ENCODE peak calls at places on chromosomes 4 and X, in four cellular contexts. Q is C1 segment of cervical spinal cord, F is NCI-H460, T is IMR-90. U is an unnamed sample.

GRCh38 chrX:19177710-19178109 is 55.4 kb upstream of the ADGRG2 start:
- DNase-seq in Q (no peak), F (no peak), T (no peak), U (no peak)

GRCh38 chr4:184163813-184164212 is 53.9 kb downstream of the ENPP6 start:
- DNase-seq in Q (no peak), F (peak), T (peak), U (peak)

GRCh38 chr4:126850286-126850685 is 782.5 kb upstream of the INTU start:
- DNase-seq in Q (no peak), F (peak), T (peak), U (peak)

GRCh38 chrX:68698955-68699354 is 51.5 kb downstream of the STARD8 start:
- DNase-seq in Q (no peak), F (no peak), T (no peak), U (no peak)

GRCh38 chr4:145345401-145345800 is 136.3 kb upstream of the SMAD1 start:
- DNase-seq in Q (no peak), F (no peak), T (peak), U (no peak)

GRCh38 chr4:76639292-76639691 is 204.3 kb downstream of the SHROOM3 start:
- DNase-seq in Q (no peak), F (no peak), T (peak), U (no peak)

GRCh38 chrX:138745215-138745614 is 33.7 kb upstream of the FGF13 start:
- DNase-seq in Q (no peak), F (peak), T (peak), U (peak)

GRCh38 chrX:73842541-73843234 is 279.7 kb downstream of the CHIC1 start:
- DNase-seq in Q (no peak), F (no peak), T (no peak), U (no peak)

GRCh38 chr4:158496030-158496741 is 25.5 kb upstream of the RXFP1 start:
- DNase-seq in Q (no peak), F (peak), T (no peak), U (no peak)

GRCh38 chr4:85784947-85785346 is 310.0 kb downstream of the ARHGAP24 start:
- DNase-seq in Q (no peak), F (no peak), T (no peak), U (no peak)

GRCh38 chr4:85370400-85371032 is 104.4 kb upstream of the ARHGAP24 start:
- DNase-seq in Q (no peak), F (peak), T (peak), U (peak)

GRCh38 chr4:4848540-4848939 is 10.9 kb upstream of the MSX1 start:
- DNase-seq in Q (no peak), F (no peak), T (no peak), U (no peak)

GRCh38 chr4:11805837-11806236 is 377.1 kb upstream of the HS3ST1 start:
- DNase-seq in Q (no peak), F (peak), T (peak), U (peak)

GRCh38 chr4:150212485-150212884 is 134.2 kb downstream of the DCLK2 start:
- DNase-seq in Q (no peak), F (no peak), T (no peak), U (no peak)

GRCh38 chr4:69073375-69073774 is 22.9 kb upstream of the UGT2B7 start:
- DNase-seq in Q (no peak), F (no peak), T (no peak), U (no peak)

GRCh38 chrX:43949669-43950068 is 23.5 kb downstream of the NDP start:
- DNase-seq in Q (peak), F (peak), T (no peak), U (no peak)

GRCh38 chrX:127306262-127306661 is 486.7 kb downstream of the PRR32 start:
- DNase-seq in Q (no peak), F (no peak), T (no peak), U (no peak)

GRCh38 chr4:78971326-78971725 is 32.1 kb upstream of the PAQR3 start:
- DNase-seq in Q (no peak), F (no peak), T (no peak), U (no peak)

GRCh38 chr4:120709986-120710385 is 212.5 kb downstream of the PRDM5 start:
- DNase-seq in Q (no peak), F (no peak), T (peak), U (peak)

GRCh38 chr4:39464886-39465501 is 6.1 kb downstream of the LIAS start:
- DNase-seq in Q (no peak), F (peak), T (peak), U (peak)

GRCh38 chrX:123731987-123732678 is 719 bp downstream of the THOC2 start:
- DNase-seq in Q (peak), F (no peak), T (peak), U (peak)

GRCh38 chrX:64456828-64457227 is 61.6 kb upstream of the MTMR8 start:
- DNase-seq in Q (no peak), F (no peak), T (no peak), U (no peak)

GRCh38 chr4:146311238-146311970 is 97.1 kb downstream of the REELD1 start:
- DNase-seq in Q (no peak), F (no peak), T (no peak), U (no peak)

GRCh38 chr4:110550260-110550659 is 72.6 kb downstream of the PITX2 start:
- DNase-seq in Q (no peak), F (no peak), T (peak), U (peak)

GRCh38 chr4:76240236-76240635 is 11.3 kb upstream of the FAM47E start:
- DNase-seq in Q (no peak), F (no peak), T (no peak), U (no peak)

GRCh38 chr4:878796-879729 is 53.1 kb downstream of the GAK start:
- DNase-seq in Q (no peak), F (no peak), T (no peak), U (no peak)

GRCh38 chr4:2798399-2799301 is 5.8 kb downstream of the SH3BP2 start:
- DNase-seq in Q (no peak), F (no peak), T (no peak), U (peak)

GRCh38 chrX:122026665-122027064 is 979.3 kb downstream of the GLUD2 start:
- DNase-seq in Q (no peak), F (no peak), T (no peak), U (no peak)

GRCh38 chrX:51641421-51642021 is 22.8 kb upstream of the CENPVL3 start:
- DNase-seq in Q (no peak), F (peak), T (peak), U (peak)

GRCh38 chr4:62940229-62940628 is 1469.0 kb downstream of the TECRL start:
- DNase-seq in Q (no peak), F (no peak), T (no peak), U (no peak)

GRCh38 chr4:84499065-84499982 is at the start of gene NKX6-1:
- DNase-seq in Q (peak), F (peak), T (peak), U (peak)

GRCh38 chr4:122798101-122798500 is 28.5 kb upstream of the FGF2 start:
- DNase-seq in Q (no peak), F (peak), T (peak), U (peak)

U was measured in mesenchymal stem cell.